ENCODE peak calls at places on chromosomes 3 and 15, in ten cellular contexts. K is HCT116, T is GM12878, L is HepG2, A is K562, U is GM12891, M is breast epithelium, H is spleen, Y is transverse colon, E is stomach. D is an unnamed sample.

GRCh38 chr15:40344631-40345120 is 3.9 kb upstream of the CCDC9B start:
- DNase-seq in K (no peak), A (peak; percentile 81), M (no peak), H (peak; percentile 91), U (peak; percentile 84), T (no peak), Y (peak; percentile 85), E (peak; percentile 72), L (peak; percentile 45), D (peak; percentile 79)

GRCh38 chr3:196127308-196128040 is 45.6 kb upstream of the TFRC start:
- DNase-seq in U (no peak), L (no peak), K (no peak), Y (peak; percentile 34), M (no peak), H (no peak), E (peak; percentile 30), T (no peak), A (peak; percentile 86), D (no peak)

GRCh38 chr15:76903251-76903681 is 1.9 kb downstream of the SCAPER start:
- DNase-seq in E (no peak), L (peak; percentile 27), Y (no peak), T (peak; percentile 15), A (no peak), K (peak; percentile 12), M (no peak), H (no peak), U (no peak), D (no peak)

GRCh38 chr15:47404877-47405276 is 312.4 kb upstream of the SEMA6D start:
- DNase-seq in T (no peak), A (no peak), K (no peak), E (no peak), Y (no peak), U (no peak), H (no peak), L (no peak), M (no peak), D (no peak)

GRCh38 chr3:131568460-131568859 is 65.7 kb upstream of the MRPL3 start:
- DNase-seq in Y (no peak), A (no peak), T (no peak), L (no peak), M (no peak), K (no peak), H (no peak), U (no peak), E (no peak), D (no peak)

GRCh38 chr15:92903588-92903955 is 3.4 kb downstream of the CHD2 start:
- DNase-seq in U (no peak), M (no peak), L (no peak), Y (no peak), K (no peak), A (no peak), T (no peak), E (no peak), H (no peak), D (no peak)

GRCh38 chr15:47945869-47946666 is 174.7 kb upstream of the SLC24A5 start:
- DNase-seq in M (no peak), L (no peak), H (no peak), Y (no peak), K (no peak), A (no peak), E (no peak), U (no peak), T (no peak), D (no peak)

GRCh38 chr3:77320514-77320913 is 280.6 kb downstream of the ROBO2 start:
- DNase-seq in E (no peak), U (no peak), H (no peak), T (no peak), K (peak; percentile 1), M (no peak), A (peak; percentile 8), L (peak; percentile 25), Y (no peak), D (no peak)

GRCh38 chr3:63278171-63278999 is at the start of gene SYNPR:
- DNase-seq in A (no peak), T (no peak), H (no peak), M (no peak), E (no peak), L (no peak), Y (no peak), K (no peak), U (no peak), D (no peak)

DNA sequence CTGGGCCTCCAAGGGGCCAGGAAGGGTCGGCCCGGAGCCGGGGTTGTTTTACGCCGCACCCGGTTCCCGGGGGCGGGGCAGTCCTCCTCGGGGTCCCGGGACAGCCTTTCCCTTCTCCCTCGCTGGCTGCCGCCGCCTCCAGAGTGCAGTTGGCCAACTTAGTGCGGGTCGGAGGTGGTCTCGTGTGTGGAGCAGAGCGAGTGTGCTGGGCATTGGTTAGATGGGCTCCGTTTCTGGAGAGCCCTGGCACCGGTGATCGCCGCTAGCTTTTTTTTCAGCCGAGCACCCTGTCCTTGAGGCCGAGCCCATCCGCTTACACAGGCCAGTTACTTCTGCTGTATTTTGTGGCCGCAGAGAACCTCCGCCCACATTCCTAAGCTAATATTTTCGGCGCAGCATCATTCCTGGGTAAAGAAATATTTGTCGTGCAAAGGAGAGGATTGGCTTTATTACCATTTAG is 583 bp downstream of the KIF23 start:
- DNase-seq in M (peak; percentile 86), U (peak; percentile 30), H (no peak), Y (peak; percentile 20), E (no peak), A (peak; percentile 57), L (peak; percentile 74), T (no peak), K (peak; percentile 4), D (no peak)
- TF ChIP-seq POLR2A in M (no peak), U (no peak), H (no peak), Y (no peak), E (no peak), A (no peak), L (peak; percentile 53), T (no peak), K (no peak), D (no peak)

GRCh38 chr3:25037049-25037547 is 391.0 kb upstream of the RARB start:
- DNase-seq in Y (no peak), M (no peak), U (no peak), K (no peak), A (no peak), H (no peak), E (no peak), L (no peak), T (no peak), D (no peak)
- TF ChIP-seq POLR2AphosphoS5 in Y (no peak), M (no peak), U (no peak), K (no peak), A (no peak), H (no peak), E (no peak), L (no peak), T (no peak), D (no peak)

GRCh38 chr3:76078101-76078500 is 292.8 kb upstream of the ZNF717 start:
- DNase-seq in A (no peak), L (no peak), U (no peak), T (no peak), H (no peak), M (no peak), Y (no peak), E (no peak), K (no peak), D (no peak)

DNA sequence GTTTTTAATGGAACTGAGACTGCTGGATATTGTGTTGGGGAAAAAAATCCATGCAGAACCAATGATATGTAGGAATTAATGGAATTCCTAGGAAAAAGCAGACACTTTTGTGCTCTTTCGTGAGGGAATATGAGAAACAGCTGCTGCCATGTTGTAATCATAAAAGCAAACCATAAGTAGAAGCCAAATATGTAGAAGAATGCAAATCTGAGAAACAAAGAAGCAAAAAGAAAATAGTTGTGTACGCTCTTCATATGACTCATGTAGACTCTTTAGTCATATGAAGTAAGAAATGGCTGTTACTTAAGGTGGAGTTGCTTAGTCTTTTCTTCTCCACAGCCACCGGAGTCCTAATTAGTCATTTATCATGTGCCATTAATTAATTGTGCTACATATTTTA is 298.6 kb upstream of the ZNF717 start:
- DNase-seq in U (no peak), T (no peak), L (no peak), A (no peak), E (no peak), H (no peak), Y (no peak), K (no peak), M (no peak), D (no peak)
- TF ChIP-seq POLR2A in U (no peak), T (no peak), L (no peak), A (no peak), E (no peak), H (no peak), Y (no peak), K (no peak), M (no peak), D (no peak)

DNA sequence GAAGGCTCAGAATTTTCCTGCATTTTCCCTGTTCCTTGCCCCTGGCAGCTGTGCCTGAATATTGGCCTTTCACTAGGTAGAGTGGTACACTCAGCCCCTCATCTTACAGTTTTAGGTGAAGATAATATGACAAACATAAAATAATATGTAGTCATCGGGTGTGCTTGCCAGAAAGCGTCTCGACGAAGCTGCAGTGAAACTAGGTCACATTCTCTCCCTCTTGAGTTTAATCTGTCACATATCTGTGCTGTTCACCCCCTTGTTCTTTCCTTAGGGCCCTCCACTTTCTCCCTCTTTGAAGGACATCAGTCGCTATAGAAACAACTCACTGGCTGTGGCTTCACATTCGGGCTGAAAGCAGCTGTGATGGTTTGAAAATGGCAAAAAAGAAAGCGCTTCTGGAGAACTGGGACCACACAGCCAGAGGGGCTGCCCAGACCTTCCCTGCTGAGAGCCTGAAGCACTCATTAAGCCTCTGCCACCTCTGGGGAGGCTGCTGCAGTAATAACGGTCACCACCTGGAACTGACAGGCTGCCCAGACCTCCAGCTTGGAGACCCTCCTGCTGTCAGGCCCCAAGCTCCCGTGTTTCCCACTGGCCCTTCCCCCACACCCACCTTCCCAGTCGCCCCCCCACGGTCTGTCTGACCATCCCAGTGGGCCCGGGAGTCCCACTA is 50.3 kb downstream of the ABTB1 start:
- DNase-seq in E (no peak), L (no peak), T (no peak), A (no peak), U (no peak), Y (no peak), H (peak; percentile 59), M (no peak), K (no peak), D (no peak)
- TF ChIP-seq POLR2AphosphoS5 in E (no peak), L (no peak), T (no peak), A (no peak), U (no peak), Y (no peak), H (no peak), M (no peak), K (no peak), D (no peak)

GRCh38 chr3:49553320-49553689 is 972 bp upstream of the BSN start:
- DNase-seq in Y (no peak), U (no peak), E (no peak), T (no peak), A (no peak), L (no peak), M (no peak), H (no peak), K (no peak), D (no peak)
- TF ChIP-seq POLR2A in Y (no peak), U (no peak), E (no peak), T (no peak), A (no peak), L (no peak), M (no peak), H (no peak), K (no peak), D (no peak)

DNA sequence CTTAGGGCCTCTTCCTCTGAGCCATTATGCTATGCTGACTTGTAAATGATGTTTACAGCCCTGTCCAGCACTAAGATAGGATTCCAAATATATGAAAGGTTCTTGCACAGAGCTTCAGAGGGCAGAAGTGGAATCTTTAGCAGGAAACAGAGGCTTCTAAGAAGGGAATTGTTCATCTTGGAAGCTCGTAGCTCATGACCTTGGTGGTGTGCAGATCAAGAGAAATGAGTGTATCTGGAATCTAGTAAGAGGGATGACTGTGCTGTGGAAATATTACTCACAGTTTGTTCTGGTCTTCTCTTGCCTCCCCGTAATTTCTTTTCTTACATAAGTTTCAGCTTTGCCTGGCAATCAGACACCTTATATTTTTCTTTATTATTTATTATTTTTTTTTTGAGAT is 175.8 kb downstream of the SPATA16 start:
- DNase-seq in A (no peak), H (no peak), E (no peak), L (no peak), U (no peak), K (no peak), M (no peak), T (no peak), Y (no peak), D (no peak)
- TF ChIP-seq POLR2AphosphoS5 in A (no peak), H (no peak), E (no peak), L (no peak), U (no peak), K (no peak), M (no peak), T (no peak), Y (no peak), D (no peak)

D was measured in GM12892.